ENCODE peak calls at places on chromosomes 1 and 21, in eight cellular contexts. E is effector memory CD4-positive, alpha-beta T cell; D is ovary; X is CD8-positive, alpha-beta memory T cell; T is mesendoderm; I is sigmoid colon; Z is stomach; A is upper lobe of right lung. W is an unnamed sample.

GRCh38 chr1:47838562-47839459 is 158.4 kb downstream of the TRABD2B start:
- DNase-seq in I (peak; percentile 50), E (no peak), X (no peak), T (no peak), D (no peak), Z (peak; percentile 32), A (peak; percentile 30), W (no peak)

GRCh38 chr21:46551636-46552241 is 53.1 kb downstream of the S100B start:
- DNase-seq in I (peak; percentile 70), X (peak; percentile 18), T (peak; percentile 3), E (peak; percentile 6), A (peak; percentile 79), Z (peak; percentile 29), D (no peak), W (no peak)

GRCh38 chr21:22585558-22585957 is 1587.3 kb downstream of the NCAM2 start:
- DNase-seq in E (no peak), I (no peak), T (no peak), D (no peak), Z (no peak), A (no peak), X (no peak), W (no peak)

GRCh38 chr1:217137210-217137871 is 414.1 kb upstream of the ESRRG start:
- DNase-seq in I (no peak), Z (no peak), D (no peak), A (no peak), E (no peak), T (peak; percentile 36), X (no peak), W (no peak)

GRCh38 chr1:227908366-227908765 is 39.4 kb downstream of the WNT9A start:
- DNase-seq in D (no peak), T (no peak), I (no peak), Z (no peak), X (no peak), A (no peak), E (no peak), W (no peak)

GRCh38 chr1:193408782-193409293 is 222.4 kb upstream of the B3GALT2 start:
- DNase-seq in A (peak; percentile 77), X (no peak), T (peak; percentile 74), E (peak; percentile 6), Z (peak; percentile 81), I (peak; percentile 81), D (peak; percentile 97), W (peak; percentile 28)

GRCh38 chr1:95974586-95974985 is 740.6 kb downstream of the RWDD3 start:
- DNase-seq in D (no peak), A (no peak), E (no peak), I (no peak), X (no peak), T (peak; percentile 52), Z (no peak), W (no peak)

GRCh38 chr1:6099787-6100765 is 54.4 kb downstream of the KCNAB2 start:
- DNase-seq in I (peak; percentile 57), D (no peak), E (no peak), Z (no peak), A (peak; percentile 63), X (no peak), T (no peak), W (no peak)

GRCh38 chr21:45281411-45282282 is 6.0 kb downstream of the POFUT2 start:
- DNase-seq in Z (peak; percentile 17), T (no peak), I (peak; percentile 66), D (peak; percentile 34), X (no peak), A (peak; percentile 51), E (no peak), W (no peak)

GRCh38 chr1:7680791-7681165 is 90.3 kb upstream of the VAMP3 start:
- DNase-seq in A (no peak), Z (no peak), D (no peak), X (no peak), E (no peak), I (no peak), T (no peak), W (no peak)

GRCh38 chr21:15210235-15210678 is 145.5 kb upstream of the NRIP1 start:
- DNase-seq in X (no peak), T (peak; percentile 26), E (no peak), A (peak; percentile 83), I (peak; percentile 71), D (no peak), Z (peak; percentile 57), W (no peak)

GRCh38 chr1:152347116-152347728 is 12.6 kb downstream of the FLG2 start:
- DNase-seq in D (no peak), E (no peak), A (no peak), X (no peak), T (peak; percentile 58), Z (no peak), I (no peak), W (peak; percentile 54)

GRCh38 chr21:34511787-34512451 is at the start of gene KCNE1:
- DNase-seq in D (no peak), X (no peak), Z (no peak), I (peak; percentile 80), A (no peak), E (no peak), T (no peak), W (no peak)

GRCh38 chr1:43573066-43573799 is 42.5 kb downstream of the PTPRF start:
- DNase-seq in I (no peak), E (no peak), T (no peak), D (no peak), X (no peak), A (no peak), Z (no peak), W (no peak)

DNA sequence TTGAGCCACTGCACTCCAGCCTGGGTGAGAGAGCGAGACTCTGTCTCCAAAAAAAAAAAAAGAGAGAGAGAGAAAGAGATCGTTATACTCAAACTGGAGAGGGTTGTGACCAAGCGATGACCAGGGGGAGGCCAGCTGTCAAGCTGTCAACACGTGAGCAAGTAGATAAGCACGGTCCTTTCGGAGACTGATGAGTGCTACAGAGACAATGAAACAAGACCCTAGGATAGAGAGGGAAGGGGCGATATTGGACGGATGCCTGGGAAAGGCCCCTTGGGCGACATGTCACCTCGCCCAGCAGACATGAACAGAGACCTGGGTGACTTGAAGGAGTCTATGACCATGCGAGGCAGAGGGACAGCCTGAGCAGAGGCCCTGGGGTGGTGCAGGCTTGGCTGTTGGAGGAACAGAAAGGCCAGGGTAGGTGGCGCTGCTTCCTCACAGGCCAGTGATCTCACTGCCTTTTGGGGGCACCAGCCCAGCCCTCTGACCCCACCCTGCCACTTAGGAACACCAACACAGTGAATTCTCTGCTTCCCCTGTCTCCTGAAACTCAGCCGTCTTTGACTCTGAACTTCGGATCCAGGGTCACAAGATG is 100.8 kb upstream of the IFFO2 start:
- DNase-seq in D (no peak), X (no peak), I (no peak), A (no peak), E (no peak), T (no peak), Z (no peak), W (no peak)
- H3K27me3 ChIP-seq in D (no peaks in the 10 kb centered on the region), X (peaks cover 13% of the 10 kb centered on the region), I (peaks cover 7% of the 10 kb centered on the region), A (peaks cover 14% of the 10 kb centered on the region), E (peaks cover 4% of the 10 kb centered on the region), T (no peaks in the 10 kb centered on the region), Z (peaks cover 30% of the 10 kb centered on the region), W (no peaks in the 10 kb centered on the region)

GRCh38 chr1:201685485-201685884 is 143.5 kb upstream of the IPO9 start:
- DNase-seq in T (no peak), E (no peak), D (no peak), I (no peak), Z (no peak), X (no peak), A (no peak), W (no peak)

GRCh38 chr1:201686709-201687455 is 142.1 kb upstream of the IPO9 start:
- DNase-seq in A (no peak), E (no peak), Z (no peak), D (no peak), I (no peak), X (no peak), T (peak; percentile 85), W (no peak)

GRCh38 chr1:201681375-201681774 is 142.4 kb downstream of the NAV1 start:
- DNase-seq in Z (no peak), D (no peak), T (no peak), E (no peak), A (no peak), X (no peak), I (peak; percentile 89), W (no peak)

GRCh38 chr1:201682964-201683363 is 144.0 kb downstream of the NAV1 start:
- DNase-seq in I (no peak), D (no peak), A (no peak), E (no peak), Z (no peak), X (no peak), T (no peak), W (no peak)

DNA sequence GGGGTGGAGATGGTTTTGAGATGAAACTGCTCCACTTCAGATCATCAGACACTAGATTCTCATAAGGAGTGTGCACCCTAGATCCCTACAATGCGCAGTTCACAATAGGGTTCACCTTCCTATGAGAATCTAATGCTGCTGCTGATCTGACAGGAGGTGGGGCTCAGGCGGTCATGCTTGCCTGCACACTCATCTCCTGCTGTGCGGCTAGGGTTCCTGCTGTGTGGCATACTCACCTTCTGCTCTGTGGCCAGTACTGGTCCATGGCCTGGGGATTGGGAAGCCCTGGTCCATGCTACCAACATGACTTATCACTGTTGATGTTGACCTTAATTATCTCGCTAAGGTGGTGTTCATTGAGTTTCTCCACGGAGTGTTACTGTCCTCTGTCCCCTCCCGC is 144.5 kb downstream of the NAV1 start:
- DNase-seq in A (no peak), Z (no peak), X (no peak), E (no peak), D (no peak), T (no peak), I (no peak), W (no peak)
- H3K4me1 ChIP-seq in A (no peaks in the 10 kb centered on the region), Z (peaks cover 23% of the 10 kb centered on the region), X (no peaks in the 10 kb centered on the region), E (no peaks in the 10 kb centered on the region), D (no peaks in the 10 kb centered on the region), T (peaks cover 25% of the 10 kb centered on the region), I (no peaks in the 10 kb centered on the region), W (no peaks in the 10 kb centered on the region)

GRCh38 chr21:25398630-25399029 is 208.7 kb downstream of the MRPL39 start:
- DNase-seq in Z (no peak), D (no peak), I (no peak), T (no peak), X (no peak), E (no peak), A (no peak), W (no peak)

GRCh38 chr21:25400427-25400826 is 206.9 kb downstream of the MRPL39 start:
- DNase-seq in I (no peak), A (no peak), D (no peak), T (no peak), X (no peak), Z (no peak), E (no peak), W (no peak)

DNA sequence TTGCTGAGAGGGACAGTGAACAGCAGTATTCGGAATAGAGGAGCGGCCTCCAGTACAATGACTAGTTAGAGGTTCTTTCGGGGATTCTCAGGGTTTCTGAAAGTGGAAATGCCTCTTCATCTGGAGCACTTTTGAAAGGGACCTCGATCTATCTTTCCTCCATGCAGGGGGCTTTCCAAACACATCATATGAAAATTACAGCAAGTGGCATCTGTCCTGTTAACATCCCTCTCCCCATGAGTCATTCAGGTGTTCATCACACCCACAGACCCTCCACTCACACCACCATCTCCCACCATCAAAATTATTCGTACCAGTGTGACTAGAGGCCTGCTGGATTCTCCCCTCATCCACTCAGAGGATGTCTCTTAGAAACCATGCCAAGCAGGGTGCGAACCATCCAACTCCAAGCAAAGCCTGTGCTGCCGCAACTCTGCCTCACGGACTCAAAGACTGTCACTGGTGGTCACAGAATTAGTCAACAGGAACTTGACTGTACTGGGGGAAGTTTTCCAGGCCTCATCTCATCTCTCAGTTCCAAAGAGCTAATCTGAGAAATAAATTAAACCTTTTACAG is 211.1 kb downstream of the MRPL39 start:
- DNase-seq in E (no peak), I (no peak), T (no peak), X (no peak), D (no peak), Z (no peak), A (no peak), W (no peak)
- H3K27me3 ChIP-seq in E (no peaks in the 10 kb centered on the region), I (no peaks in the 10 kb centered on the region), T (no peaks in the 10 kb centered on the region), X (no peaks in the 10 kb centered on the region), D (no peaks in the 10 kb centered on the region), Z (no peaks in the 10 kb centered on the region), A (no peaks in the 10 kb centered on the region), W (no peaks in the 10 kb centered on the region)

GRCh38 chr1:93616996-93617669 is 64.5 kb downstream of the BCAR3 start:
- DNase-seq in D (no peak), E (no peak), I (peak; percentile 68), Z (peak; percentile 79), A (no peak), T (peak; percentile 69), X (no peak), W (no peak)
- H3K4me1 ChIP-seq in D (peaks cover 5% of the 10 kb centered on the region), E (peaks cover 6% of the 10 kb centered on the region), I (peaks cover 38% of the 10 kb centered on the region), Z (peaks cover 66% of the 10 kb centered on the region), A (peaks cover 32% of the 10 kb centered on the region), T (peaks cover 47% of the 10 kb centered on the region), X (peaks cover 8% of the 10 kb centered on the region), W (no peaks in the 10 kb centered on the region)

W was measured in prostate gland.